ENCODE peak calls at places on chromosomes 13 and 19, in six cellular contexts. F is heart left ventricle, S is tibial nerve, V is adrenal gland, B is gastrocnemius medialis, D is K562. P is an unnamed sample.

GRCh38 chr13:105474983-105475382 is 1060.5 kb downstream of the EFNB2 start:
- DNase-seq in S (no peak), F (no peak), B (no peak), D (no peak), V (no peak), P (no peak)

GRCh38 chr13:48853381-48854102 is 122.2 kb upstream of the FNDC3A start:
- DNase-seq in D (no peak), S (no peak), V (no peak), B (no peak), F (no peak), P (no peak)

GRCh38 chr13:46195017-46195416 is 13.0 kb upstream of the LCP1 start:
- DNase-seq in B (no peak), F (no peak), V (no peak), D (no peak), S (no peak), P (no peak)

GRCh38 chr19:39413903-39414608 is 1.6 kb downstream of the PLEKHG2 start:
- DNase-seq in B (no peak), V (no peak), F (no peak), S (no peak), D (peak; percentile 52), P (peak; percentile 51)

GRCh38 chr13:60584976-60585375 is 188.0 kb downstream of the TDRD3 start:
- DNase-seq in D (no peak), S (peak; percentile 20), B (peak; percentile 20), V (no peak), F (no peak), P (no peak)

GRCh38 chr19:40378509-40378908 is 11.5 kb downstream of the HIPK4 start:
- DNase-seq in F (no peak), B (no peak), D (no peak), V (no peak), S (no peak), P (no peak)

GRCh38 chr13:38766799-38767198 is 79.9 kb downstream of the FREM2 start:
- DNase-seq in D (no peak), B (no peak), F (no peak), V (no peak), S (no peak), P (no peak)

GRCh38 chr13:59519776-59520175 is 644.0 kb downstream of the DIAPH3 start:
- DNase-seq in D (no peak), S (no peak), B (no peak), V (no peak), F (no peak), P (no peak)

GRCh38 chr19:40623403-40624239 is 22.5 kb downstream of the LTBP4 start:
- DNase-seq in B (no peak), F (no peak), D (peak; percentile 98), V (no peak), S (no peak), P (peak; percentile 24)

GRCh38 chr13:48741377-48741776 is 87.6 kb downstream of the CYSLTR2 start:
- DNase-seq in F (no peak), V (no peak), D (no peak), B (no peak), S (no peak), P (no peak)

GRCh38 chr13:90640976-90641375 is 706.5 kb upstream of the MIR17HG start:
- DNase-seq in S (no peak), V (no peak), F (no peak), D (no peak), B (no peak), P (no peak)

GRCh38 chr19:9584073-9584833 is at the start of gene ZNF121:
- DNase-seq in F (peak; percentile 91), B (peak; percentile 63), V (peak; percentile 83), S (peak; percentile 64), D (peak; percentile 85), P (peak; percentile 82)

GRCh38 chr13:110307697-110308376 is 753 bp downstream of the COL4A2 start:
- DNase-seq in F (peak; percentile 41), D (no peak), B (no peak), S (no peak), V (peak; percentile 32), P (no peak)

GRCh38 chr13:74128171-74128767 is 5.9 kb downstream of the KLF12 start:
- DNase-seq in D (no peak), V (no peak), F (no peak), S (no peak), B (no peak), P (no peak)

GRCh38 chr19:31223805-31224534 is 125.3 kb downstream of the TSHZ3 start:
- DNase-seq in B (no peak), S (no peak), D (no peak), V (no peak), F (no peak), P (no peak)

GRCh38 chr13:99989376-99990044 is 7.9 kb downstream of the ZIC2 start:
- DNase-seq in F (no peak), B (no peak), V (no peak), D (no peak), S (no peak), P (no peak)

GRCh38 chr19:10424011-10424637 is 3.8 kb downstream of the PDE4A start:
- DNase-seq in B (peak; percentile 72), F (peak; percentile 83), S (peak; percentile 60), D (peak; percentile 76), V (peak; percentile 86), P (peak; percentile 58)

GRCh38 chr19:51114087-51114714 is 6.0 kb upstream of the CTU1 start:
- DNase-seq in V (no peak), D (no peak), S (no peak), F (no peak), B (no peak), P (no peak)

GRCh38 chr19:36142046-36142445 is 2.2 kb downstream of the CAPNS1 start:
- DNase-seq in F (no peak), B (no peak), S (no peak), D (no peak), V (no peak), P (no peak)

GRCh38 chr19:36141039-36141914 is 1.4 kb downstream of the CAPNS1 start:
- DNase-seq in V (peak; percentile 87), F (peak; percentile 90), B (peak; percentile 90), S (peak; percentile 73), D (peak; percentile 89), P (peak; percentile 92)

GRCh38 chr19:36140289-36141038 is 598 bp downstream of the CAPNS1 start:
- DNase-seq in D (peak; percentile 59), V (no peak), B (peak; percentile 41), S (no peak), F (peak; percentile 68), P (peak; percentile 48)

GRCh38 chr19:36139120-36139472 is 770 bp upstream of the CAPNS1 start:
- DNase-seq in V (no peak), S (no peak), D (no peak), F (no peak), B (no peak), P (no peak)

GRCh38 chr19:36139473-36140288 is at the start of gene CAPNS1:
- DNase-seq in F (peak; percentile 99), D (peak; percentile 95), V (peak; percentile 97), B (peak; percentile 97), S (peak; percentile 92), P (peak; percentile 97)
- TF ChIP-seq POLR2A in F (peak; percentile 97), D (peak; percentile 92), V (peak; percentile 84), B (peak; percentile 99), S (peak; percentile 95), P (peak; percentile 91)

DNA sequence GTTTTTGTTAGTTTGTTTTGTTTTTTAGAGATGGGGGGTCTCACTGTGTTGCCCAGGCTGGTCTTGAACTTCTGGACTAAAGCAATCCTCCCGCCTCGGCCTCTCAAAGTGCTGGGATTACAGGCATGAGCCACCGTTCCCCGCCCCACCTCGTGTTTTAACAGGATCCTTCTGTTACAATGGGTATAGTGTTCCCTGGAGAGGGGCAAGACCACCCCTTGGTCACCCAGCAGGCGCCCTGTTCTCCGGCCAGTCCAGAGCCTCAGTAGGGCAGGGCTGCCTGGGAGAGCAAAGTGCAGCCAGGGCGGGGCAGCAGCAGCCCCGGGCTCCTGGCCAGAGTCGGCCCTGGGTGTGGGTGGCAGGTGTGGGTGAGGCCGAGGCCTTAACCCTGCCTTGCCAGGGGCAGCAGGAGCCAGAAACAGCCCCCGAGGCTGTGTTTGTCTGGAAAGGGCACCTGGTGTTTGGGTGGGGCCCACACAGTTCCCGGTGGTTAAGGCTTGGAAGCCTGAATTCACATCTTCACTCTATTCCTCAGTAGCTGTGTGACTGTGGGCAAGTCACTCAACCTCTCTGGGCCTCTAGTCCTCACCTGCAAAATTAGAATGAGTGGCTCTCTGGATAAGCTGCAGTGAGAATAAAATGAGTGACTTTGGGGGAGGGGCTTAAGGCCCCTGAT is 7.2 kb downstream of the VASP start:
- DNase-seq in V (no peak), D (peak; percentile 26), S (no peak), F (no peak), B (no peak), P (no peak)
- TF ChIP-seq CTCF in V (no peak), D (no peak), S (no peak), F (no peak), B (no peak), P (no peak)

GRCh38 chr19:16445238-16446107 is 26.3 kb downstream of the EPS15L1 start:
- DNase-seq in V (no peak), D (no peak), S (no peak), B (no peak), F (no peak), P (no peak)

GRCh38 chr19:16444273-16444597 is 27.5 kb downstream of the EPS15L1 start:
- DNase-seq in V (no peak), S (no peak), B (no peak), F (no peak), D (no peak), P (no peak)

GRCh38 chr19:16442386-16443276 is 29.1 kb downstream of the EPS15L1 start:
- DNase-seq in F (peak; percentile 45), D (peak; percentile 39), B (peak; percentile 60), S (no peak), V (no peak), P (peak; percentile 42)

GRCh38 chr19:16446108-16447014 is 25.4 kb downstream of the EPS15L1 start:
- DNase-seq in V (no peak), D (no peak), B (no peak), S (no peak), F (no peak), P (no peak)

DNA sequence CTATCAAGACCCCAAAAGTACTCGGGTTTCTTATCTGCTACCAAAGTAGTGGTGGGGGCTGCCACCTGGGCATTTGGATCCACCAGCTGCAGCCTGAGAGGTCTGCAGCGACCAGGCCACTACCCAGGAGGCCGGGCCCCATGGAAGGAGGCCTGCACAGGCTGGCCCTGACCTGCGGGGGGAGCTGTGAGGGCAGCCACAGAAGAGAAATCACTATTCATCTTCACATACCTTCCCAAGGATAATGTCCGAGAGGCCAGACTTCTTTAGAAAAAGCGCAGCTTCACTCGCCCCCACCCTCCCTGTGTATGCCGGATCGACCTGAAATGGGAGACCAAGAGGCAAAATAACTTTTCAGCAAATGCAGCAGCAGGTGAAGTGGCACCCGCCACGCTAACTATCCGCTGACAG is 30.1 kb downstream of the EPS15L1 start:
- DNase-seq in D (peak; percentile 71), F (no peak), B (peak; percentile 64), V (no peak), S (no peak), P (no peak)
- H3K4me1 ChIP-seq in D (peaks cover 20% of the 10 kb centered on the region), F (peaks cover 42% of the 10 kb centered on the region), B (peaks cover 65% of the 10 kb centered on the region), V (peaks cover 48% of the 10 kb centered on the region), S (peaks cover 68% of the 10 kb centered on the region), P (peaks cover 5% of the 10 kb centered on the region)

GRCh38 chr19:3966051-3967017 is 4.6 kb downstream of the DAPK3 start:
- DNase-seq in D (no peak), S (no peak), F (no peak), B (no peak), V (no peak), P (no peak)

GRCh38 chr19:3968556-3969434 is 2.1 kb downstream of the DAPK3 start:
- DNase-seq in V (no peak), F (peak; percentile 94), S (peak; percentile 79), B (peak; percentile 93), D (peak; percentile 50), P (peak; percentile 90)

GRCh38 chr19:3970313-3970807 is 539 bp downstream of the DAPK3 start:
- DNase-seq in F (no peak), S (no peak), D (no peak), B (no peak), V (no peak), P (peak; percentile 56)

GRCh38 chr19:3970808-3971598 is at the start of gene DAPK3:
- DNase-seq in F (peak; percentile 99), D (peak; percentile 96), S (peak; percentile 94), V (peak; percentile 97), B (peak; percentile 98), P (peak; percentile 98)

GRCh38 chr19:3969435-3970312 is 1.2 kb downstream of the DAPK3 start:
- DNase-seq in V (no peak), D (no peak), S (no peak), B (peak; percentile 87), F (no peak), P (no peak)
- TF ChIP-seq POLR2A in V (no peak), D (no peak), S (no peak), B (peak; percentile 71), F (no peak), P (peak; percentile 24)

P was measured in uterus.